ENCODE peak calls at places on chromosomes 1 and 21, in four cellular contexts. One of them, this sample, is unnamed.
A peak's percentile ranks its signal among the peaks of the same experiment; 100 is the strongest.

GRCh38 chr1:42737257-42737656 is 2.8 kb downstream of the CLDN19 start:
- DNase-seq in BE2C: no peak
- DNase-seq in lung: peak; percentile 43
- DNase-seq in breast epithelium: peak; percentile 34
- DNase-seq in this sample: peak; percentile 59

GRCh38 chr1:234722904-234723588 is 113.1 kb upstream of the IRF2BP2 start:
- DNase-seq in breast epithelium: peak; percentile 78
- DNase-seq in lung: peak; percentile 64
- DNase-seq in BE2C: peak; percentile 58
- DNase-seq in this sample: peak; percentile 94

GRCh38 chr1:117679868-117680267 is 74.0 kb downstream of the TENT5C start:
- DNase-seq in breast epithelium: no peak
- DNase-seq in BE2C: no peak
- DNase-seq in lung: no peak
- DNase-seq in this sample: no peak

GRCh38 chr1:39275836-39276507 is 71.5 kb downstream of the MACF1 start:
- DNase-seq in breast epithelium: no peak
- DNase-seq in BE2C: no peak
- DNase-seq in lung: no peak
- DNase-seq in this sample: peak; percentile 93

GRCh38 chr21:42507418-42507817 is 6.2 kb upstream of the SLC37A1 start:
- DNase-seq in breast epithelium: no peak
- DNase-seq in lung: no peak
- DNase-seq in BE2C: no peak
- DNase-seq in this sample: no peak

GRCh38 chr1:30384286-30385245 is 338.8 kb downstream of the MATN1 start:
- DNase-seq in lung: no peak
- DNase-seq in breast epithelium: no peak
- DNase-seq in BE2C: peak; percentile 18
- DNase-seq in this sample: no peak

GRCh38 chr1:163561570-163562295 is 240.0 kb downstream of the NUF2 start:
- DNase-seq in lung: no peak
- DNase-seq in breast epithelium: no peak
- DNase-seq in BE2C: no peak
- DNase-seq in this sample: peak; percentile 19

GRCh38 chr1:207261971-207262370 is 59.5 kb upstream of the CD55 start:
- DNase-seq in breast epithelium: no peak
- DNase-seq in BE2C: no peak
- DNase-seq in lung: no peak
- DNase-seq in this sample: peak; percentile 38

GRCh38 chr21:44510508-44511218 is 29.3 kb downstream of the KRTAP10-1 start:
- DNase-seq in BE2C: peak; percentile 72
- DNase-seq in lung: peak; percentile 54
- DNase-seq in breast epithelium: peak; percentile 28
- DNase-seq in this sample: no peak

GRCh38 chr1:85203573-85204169 is 2.9 kb upstream of the SYDE2 start:
- DNase-seq in lung: no peak
- DNase-seq in breast epithelium: no peak
- DNase-seq in BE2C: no peak
- DNase-seq in this sample: no peak

GRCh38 chr21:45050786-45051489 is 23.4 kb upstream of the ADARB1 start:
- DNase-seq in lung: no peak
- DNase-seq in BE2C: no peak
- DNase-seq in breast epithelium: no peak
- DNase-seq in this sample: no peak

GRCh38 chr21:35323947-35324346 is 274.8 kb upstream of the RUNX1 start:
- DNase-seq in breast epithelium: no peak
- DNase-seq in BE2C: no peak
- DNase-seq in lung: no peak
- DNase-seq in this sample: no peak

GRCh38 chr1:23167353-23168078 is 1.1 kb downstream of the LUZP1 start:
- DNase-seq in breast epithelium: peak; percentile 43
- DNase-seq in lung: peak; percentile 46
- DNase-seq in BE2C: peak; percentile 35
- DNase-seq in this sample: peak; percentile 82

GRCh38 chr1:97759078-97759477 is 161.8 kb downstream of the DPYD start:
- DNase-seq in BE2C: no peak
- DNase-seq in breast epithelium: no peak
- DNase-seq in lung: no peak
- DNase-seq in this sample: peak; percentile 2

GRCh38 chr1:46749403-46749802 is 30.5 kb upstream of the EFCAB14 start:
- DNase-seq in lung: no peak
- DNase-seq in breast epithelium: no peak
- DNase-seq in BE2C: no peak
- DNase-seq in this sample: peak; percentile 44

GRCh38 chr1:202143768-202144509 is 598 bp downstream of the ARL8A start:
- DNase-seq in breast epithelium: no peak
- DNase-seq in BE2C: no peak
- DNase-seq in lung: peak; percentile 52
- DNase-seq in this sample: no peak

GRCh38 chr1:87744056-87744455 is 415.4 kb downstream of the LMO4 start:
- DNase-seq in lung: no peak
- DNase-seq in breast epithelium: no peak
- DNase-seq in BE2C: no peak
- DNase-seq in this sample: no peak

GRCh38 chr1:205677152-205677551 is 3.2 kb downstream of the SLC45A3 start:
- DNase-seq in lung: no peak
- DNase-seq in BE2C: no peak
- DNase-seq in breast epithelium: no peak
- DNase-seq in this sample: no peak

GRCh38 chr1:7117599-7118281 is 332.5 kb downstream of the CAMTA1 start:
- DNase-seq in BE2C: peak; percentile 53
- DNase-seq in lung: no peak
- DNase-seq in breast epithelium: peak; percentile 74
- DNase-seq in this sample: peak; percentile 96

GRCh38 chr1:234970731-234971476 is 157.7 kb downstream of the TOMM20 start:
- DNase-seq in BE2C: no peak
- DNase-seq in breast epithelium: peak; percentile 84
- DNase-seq in lung: peak; percentile 61
- DNase-seq in this sample: peak; percentile 73

GRCh38 chr1:47616906-47617305 is 179.1 kb downstream of the FOXD2 start:
- DNase-seq in breast epithelium: no peak
- DNase-seq in lung: peak; percentile 21
- DNase-seq in BE2C: no peak
- DNase-seq in this sample: no peak

GRCh38 chr1:31798433-31799195 is 17.2 kb downstream of the SPOCD1 start:
- DNase-seq in BE2C: no peak
- DNase-seq in lung: no peak
- DNase-seq in breast epithelium: no peak
- DNase-seq in this sample: peak; percentile 92

GRCh38 chr1:183543619-183544204 is 46.5 kb downstream of the NCF2 start:
- DNase-seq in lung: no peak
- DNase-seq in breast epithelium: no peak
- DNase-seq in BE2C: peak; percentile 35
- DNase-seq in this sample: peak; percentile 77

GRCh38 chr21:14842641-14843040 is 222.2 kb downstream of the NRIP1 start:
- DNase-seq in breast epithelium: no peak
- DNase-seq in BE2C: no peak
- DNase-seq in lung: no peak
- DNase-seq in this sample: no peak

GRCh38 chr1:165861911-165862310 is 34.5 kb downstream of the UCK2 start:
- DNase-seq in BE2C: no peak
- DNase-seq in breast epithelium: no peak
- DNase-seq in lung: no peak
- DNase-seq in this sample: no peak

GRCh38 chr1:203324103-203325003 is 19.0 kb downstream of the BTG2 start:
- DNase-seq in breast epithelium: no peak
- DNase-seq in lung: peak; percentile 76
- DNase-seq in BE2C: no peak
- DNase-seq in this sample: no peak

GRCh38 chr1:235329139-235329808 is 904 bp downstream of the GGPS1 start:
- DNase-seq in breast epithelium: no peak
- DNase-seq in lung: peak; percentile 37
- DNase-seq in BE2C: peak; percentile 43
- DNase-seq in this sample: peak; percentile 47

DNA sequence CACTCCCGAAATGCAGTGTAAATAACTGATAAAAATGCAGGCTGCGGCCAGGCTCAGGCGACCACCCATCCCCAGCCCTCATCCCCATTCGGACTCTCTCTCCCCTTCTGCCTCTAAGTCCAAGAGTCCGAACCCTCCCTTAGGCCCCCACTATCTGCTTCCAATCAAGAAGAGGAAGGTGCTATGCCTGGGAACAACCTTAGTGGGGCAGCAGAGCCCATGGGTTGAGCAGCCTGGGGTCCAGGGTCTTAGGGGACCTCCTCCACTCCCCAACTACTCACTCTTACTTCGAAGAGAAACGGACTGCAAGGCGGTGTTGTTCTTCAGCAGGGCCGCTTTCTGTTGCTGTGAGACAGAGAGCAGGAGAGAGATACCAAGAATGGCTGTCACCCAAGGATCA is 12.2 kb downstream of the ARHGEF2 start:
- DNase-seq in lung: no peak
- DNase-seq in breast epithelium: no peak
- DNase-seq in BE2C: no peak
- DNase-seq in this sample: no peak
- TF ChIP-seq CTCF in lung: no peak
- TF ChIP-seq CTCF in breast epithelium: no peak
- TF ChIP-seq CTCF in BE2C: no peak
- TF ChIP-seq CTCF in this sample: no peak

DNA sequence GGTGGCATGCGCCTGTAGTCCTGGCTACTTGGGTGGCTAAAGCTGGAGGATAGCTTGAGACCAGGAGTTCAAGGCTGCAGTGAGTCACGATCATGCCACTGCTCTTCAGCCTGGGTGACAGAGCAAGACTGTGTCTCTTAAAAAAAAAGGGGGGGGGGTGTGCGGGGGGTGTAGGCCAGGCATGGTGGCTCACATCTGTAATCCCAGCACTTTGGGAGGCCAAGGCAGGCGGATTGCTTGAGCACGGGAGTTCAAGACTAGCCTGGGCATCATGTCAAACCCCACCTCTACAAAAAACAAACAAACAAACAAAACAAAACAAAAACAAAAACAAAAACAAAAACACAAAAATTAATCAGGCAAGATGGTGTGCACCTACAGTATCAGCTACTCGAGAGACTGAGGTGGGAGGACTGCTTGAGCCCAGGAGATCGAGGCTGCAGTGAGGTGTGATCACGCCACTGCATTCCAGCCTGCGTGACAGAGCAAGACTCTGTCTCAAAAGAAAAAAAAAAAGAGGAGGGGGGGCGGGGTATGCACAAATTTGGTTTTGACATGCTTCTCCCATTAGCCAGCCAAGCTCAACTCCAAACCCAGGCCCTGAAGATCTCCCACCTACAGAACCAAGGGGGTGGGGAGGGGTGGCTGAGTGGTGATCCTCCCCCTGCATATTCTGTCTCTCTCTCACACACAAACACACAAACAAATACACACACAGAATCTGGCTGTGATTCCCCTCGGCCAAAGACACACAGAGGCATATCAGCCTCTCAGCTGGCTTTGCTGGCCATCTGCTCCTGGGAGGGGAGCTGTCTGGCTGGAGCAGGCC is 3.1 kb downstream of the PTAFR start:
- DNase-seq in breast epithelium: no peak
- DNase-seq in lung: no peak
- DNase-seq in BE2C: peak; percentile 56
- DNase-seq in this sample: peak; percentile 25
- H3K4me3 ChIP-seq in breast epithelium: no peak overlapping the region
- H3K4me3 ChIP-seq in lung: no peak overlapping the region
- H3K4me3 ChIP-seq in BE2C: no peak overlapping the region
- H3K4me3 ChIP-seq in this sample: no peak overlapping the region

GRCh38 chr1:32888134-32888533 is 1.8 kb downstream of the HPCA start:
- DNase-seq in BE2C: no peak
- DNase-seq in breast epithelium: no peak
- DNase-seq in lung: no peak
- DNase-seq in this sample: no peak
- H3K27me3 ChIP-seq in BE2C: peaks cover 9% of the 10 kb centered on the region
- H3K27me3 ChIP-seq in breast epithelium: peaks cover 10% of the 10 kb centered on the region
- H3K27me3 ChIP-seq in lung: peaks cover 3% of the 10 kb centered on the region
- H3K27me3 ChIP-seq in this sample: peaks cover 16% of the 10 kb centered on the region

DNA sequence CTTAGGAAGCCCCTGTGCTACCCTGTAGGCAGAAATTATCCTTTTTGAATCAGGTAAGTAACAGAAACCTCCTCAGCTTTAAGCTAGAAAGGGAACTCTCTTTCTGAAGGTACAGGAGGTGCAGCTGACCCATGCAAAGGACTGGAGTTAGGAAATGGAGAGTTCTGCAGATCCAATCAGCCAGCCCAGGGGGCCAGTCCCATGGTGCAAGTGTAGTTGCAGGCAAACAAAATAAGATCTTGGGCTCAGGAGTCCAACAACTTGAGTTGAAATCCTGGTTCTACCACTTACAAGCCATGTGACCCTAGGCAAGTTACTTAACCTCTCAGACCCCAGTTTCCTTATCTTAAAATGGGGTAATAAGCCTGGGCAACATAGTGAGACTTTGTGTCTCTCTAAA is 22.3 kb upstream of the MED18 start:
- DNase-seq in BE2C: no peak
- DNase-seq in lung: no peak
- DNase-seq in breast epithelium: no peak
- DNase-seq in this sample: no peak
- TF ChIP-seq CTCF in BE2C: no peak
- TF ChIP-seq CTCF in lung: no peak
- TF ChIP-seq CTCF in breast epithelium: no peak
- TF ChIP-seq CTCF in this sample: no peak

GRCh38 chr1:147585640-147586383 is 44.5 kb downstream of the BCL9 start:
- DNase-seq in BE2C: no peak
- DNase-seq in breast epithelium: no peak
- DNase-seq in lung: no peak
- DNase-seq in this sample: no peak

GRCh38 chr1:147581459-147581858 is 40.2 kb downstream of the BCL9 start:
- DNase-seq in lung: no peak
- DNase-seq in BE2C: no peak
- DNase-seq in breast epithelium: no peak
- DNase-seq in this sample: no peak

GRCh38 chr1:147591246-147591891 is 50.1 kb downstream of the BCL9 start:
- DNase-seq in lung: no peak
- DNase-seq in BE2C: no peak
- DNase-seq in breast epithelium: no peak
- DNase-seq in this sample: no peak

GRCh38 chr1:147591993-147592392 is 50.7 kb downstream of the BCL9 start:
- DNase-seq in lung: no peak
- DNase-seq in breast epithelium: no peak
- DNase-seq in BE2C: no peak
- DNase-seq in this sample: no peak

GRCh38 chr1:147586412-147586811 is 45.1 kb downstream of the BCL9 start:
- DNase-seq in breast epithelium: no peak
- DNase-seq in BE2C: no peak
- DNase-seq in lung: no peak
- DNase-seq in this sample: no peak
- H3K4me3 ChIP-seq in breast epithelium: no peak overlapping the region
- H3K4me3 ChIP-seq in BE2C: no peak overlapping the region
- H3K4me3 ChIP-seq in lung: no peak overlapping the region
- H3K4me3 ChIP-seq in this sample: no peak overlapping the region

GRCh38 chr1:36321119-36321951 is 2.1 kb downstream of the EVA1B start:
- DNase-seq in BE2C: no peak
- DNase-seq in lung: peak; percentile 68
- DNase-seq in breast epithelium: no peak
- DNase-seq in this sample: no peak

GRCh38 chr1:36323636-36324321 is at the start of gene EVA1B:
- DNase-seq in breast epithelium: peak; percentile 65
- DNase-seq in lung: peak; percentile 67
- DNase-seq in BE2C: peak; percentile 60
- DNase-seq in this sample: peak; percentile 45

GRCh38 chr1:36322085-36322785 is 1.2 kb downstream of the EVA1B start:
- DNase-seq in breast epithelium: no peak
- DNase-seq in BE2C: no peak
- DNase-seq in lung: no peak
- DNase-seq in this sample: no peak

GRCh38 chr1:36324322-36324802 is 917 bp upstream of the EVA1B start:
- DNase-seq in BE2C: no peak
- DNase-seq in breast epithelium: no peak
- DNase-seq in lung: no peak
- DNase-seq in this sample: no peak

GRCh38 chr1:36322786-36323635 is 434 bp downstream of the EVA1B start:
- DNase-seq in lung: peak; percentile 38
- DNase-seq in breast epithelium: no peak
- DNase-seq in BE2C: no peak
- DNase-seq in this sample: no peak
- H3K27me3 ChIP-seq in lung: no peaks in the 10 kb centered on the region
- H3K27me3 ChIP-seq in breast epithelium: no peaks in the 10 kb centered on the region
- H3K27me3 ChIP-seq in BE2C: no peaks in the 10 kb centered on the region
- H3K27me3 ChIP-seq in this sample: no peaks in the 10 kb centered on the region

This sample was measured in bronchial epithelial cell.